ENCODE peak calls at places on chromosomes 16 and 17, in six cellular contexts. E, M, P, R, S and Q are unnamed samples.

GRCh38 chr16:50293041-50293783 is 26.9 kb downstream of the ADCY7 start:
- DNase-seq in P (no peak), M (no peak), E (no peak), S (no peak), R (no peak), Q (no peak)

GRCh38 chr16:51429041-51429440 is 278.0 kb upstream of the SALL1 start:
- DNase-seq in R (no peak), P (no peak), E (no peak), M (no peak), S (no peak), Q (no peak)

GRCh38 chr17:57004944-57005579 is 27.1 kb downstream of the SCPEP1 start:
- DNase-seq in P (peak), S (no peak), M (peak), R (no peak), E (peak), Q (peak)

GRCh38 chr16:85240982-85241924 is 129.0 kb upstream of the CIBAR2 start:
- DNase-seq in P (no peak), M (no peak), S (no peak), R (no peak), E (no peak), Q (peak)

GRCh38 chr16:28616636-28617035 is 6.8 kb upstream of the SULT1A1 start:
- DNase-seq in P (no peak), E (no peak), R (no peak), S (no peak), M (no peak), Q (no peak)

GRCh38 chr17:51743477-51743876 is 415.0 kb downstream of the CA10 start:
- DNase-seq in P (no peak), M (no peak), E (no peak), S (no peak), R (no peak), Q (no peak)

GRCh38 chr17:46053911-46054534 is 55.0 kb downstream of the STH start:
- DNase-seq in E (no peak), S (no peak), M (peak), P (no peak), R (no peak), Q (no peak)

GRCh38 chr16:13994239-13995106 is 74.5 kb downstream of the ERCC4 start:
- DNase-seq in M (no peak), E (no peak), R (no peak), P (no peak), S (peak), Q (no peak)

GRCh38 chr16:30526137-30526822 is at the start of gene ZNF768:
- DNase-seq in E (no peak), S (peak), R (peak), M (peak), P (peak), Q (peak)

GRCh38 chr16:70682239-70683145 is 3.4 kb downstream of the MTSS2 start:
- DNase-seq in M (no peak), P (no peak), E (no peak), R (peak), S (no peak), Q (no peak)

GRCh38 chr17:39082482-39082881 is 69.0 kb downstream of the PLXDC1 start:
- DNase-seq in E (no peak), S (peak), P (no peak), M (no peak), R (no peak), Q (no peak)

GRCh38 chr17:59901604-59902003 is 8.7 kb downstream of the RPS6KB1 start:
- DNase-seq in P (no peak), M (no peak), S (no peak), E (no peak), R (no peak), Q (no peak)

GRCh38 chr16:84839054-84839453 is 19.3 kb downstream of the CRISPLD2 start:
- DNase-seq in M (no peak), S (no peak), R (no peak), P (no peak), E (no peak), Q (no peak)

GRCh38 chr16:53071748-53072301 is 17.0 kb downstream of the CHD9 start:
- DNase-seq in E (no peak), M (no peak), S (peak), R (no peak), P (no peak), Q (no peak)

GRCh38 chr16:11707679-11708197 is 34.9 kb downstream of the TXNDC11 start:
- DNase-seq in M (no peak), E (no peak), R (peak), P (no peak), S (no peak), Q (no peak)

GRCh38 chr17:40097931-40098845 is 2.2 kb downstream of the NR1D1 start:
- DNase-seq in R (peak), M (no peak), E (no peak), P (peak), S (peak), Q (peak)

GRCh38 chr16:17177242-17177967 is 293.4 kb downstream of the XYLT1 start:
- DNase-seq in P (no peak), M (no peak), E (no peak), R (no peak), S (no peak), Q (no peak)

GRCh38 chr17:58387834-58388233 is 29.5 kb downstream of the RNF43 start:
- DNase-seq in R (no peak), S (no peak), M (peak), E (no peak), P (no peak), Q (no peak)

GRCh38 chr17:15027853-15028252 is 237.3 kb downstream of the PMP22 start:
- DNase-seq in E (no peak), P (no peak), S (no peak), R (no peak), M (no peak), Q (no peak)

GRCh38 chr16:87375426-87376135 is 8.0 kb downstream of the FBXO31 start:
- DNase-seq in R (no peak), E (no peak), S (peak), M (no peak), P (no peak), Q (peak)

GRCh38 chr16:2150418-2151187 is 2.2 kb downstream of the RAB26 start:
- DNase-seq in P (no peak), M (peak), R (peak), E (no peak), S (no peak), Q (peak)

GRCh38 chr17:29557085-29557697 is 9.6 kb downstream of the ABHD15 start:
- DNase-seq in R (no peak), M (no peak), E (no peak), S (no peak), P (no peak), Q (no peak)

GRCh38 chr17:31488264-31488981 is 96.9 kb downstream of the RAB11FIP4 start:
- DNase-seq in S (no peak), R (no peak), E (no peak), P (peak), M (no peak), Q (peak)

GRCh38 chr17:48484850-48485249 is 46.0 kb downstream of the HOXB1 start:
- DNase-seq in R (no peak), S (no peak), P (no peak), E (no peak), M (peak), Q (peak)

GRCh38 chr16:69940676-69941075 is 10.5 kb upstream of the CLEC18A start:
- DNase-seq in R (no peak), E (no peak), P (no peak), M (no peak), S (no peak), Q (no peak)

GRCh38 chr16:85126731-85127662 is 14.7 kb upstream of the CIBAR2 start:
- DNase-seq in E (no peak), P (peak), M (no peak), R (no peak), S (peak), Q (no peak)

GRCh38 chr17:65609303-65609702 is 47.9 kb upstream of the AXIN2 start:
- DNase-seq in M (no peak), E (no peak), S (no peak), P (no peak), R (peak), Q (no peak)

GRCh38 chr17:35577826-35578194 is 561 bp downstream of the PEX12 start:
- DNase-seq in R (no peak), S (no peak), E (no peak), P (peak), M (no peak), Q (peak)

GRCh38 chr16:82092711-82093110 is 57.7 kb downstream of the HSD17B2 start:
- DNase-seq in E (no peak), R (no peak), S (no peak), M (no peak), P (no peak), Q (no peak)

GRCh38 chr17:38336838-38337237 is 6.9 kb downstream of the GPR179 start:
- DNase-seq in P (no peak), E (no peak), M (no peak), R (no peak), S (no peak), Q (no peak)

GRCh38 chr16:49833796-49834195 is 22.1 kb downstream of the ZNF423 start:
- DNase-seq in E (no peak), R (no peak), M (no peak), S (no peak), P (no peak), Q (no peak)

GRCh38 chr17:29840884-29841283 is 89.1 kb downstream of the SSH2 start:
- DNase-seq in S (peak), E (no peak), P (no peak), M (no peak), R (no peak), Q (no peak)

GRCh38 chr16:12833939-12834338 is 30.3 kb upstream of the CPPED1 start:
- DNase-seq in M (peak), E (no peak), P (peak), S (no peak), R (peak), Q (no peak)

GRCh38 chr17:45696442-45696841 is 87.7 kb upstream of the CRHR1 start:
- DNase-seq in R (no peak), P (no peak), M (no peak), E (no peak), S (no peak), Q (no peak)

GRCh38 chr17:14307560-14308024 is 6.7 kb downstream of the HS3ST3B1 start:
- DNase-seq in P (no peak), R (peak), S (no peak), E (no peak), M (no peak), Q (no peak)

GRCh38 chr17:78804777-78805176 is 22.7 kb upstream of the CYTH1 start:
- DNase-seq in E (no peak), P (no peak), M (no peak), S (peak), R (no peak), Q (no peak)

GRCh38 chr17:74052993-74053744 is 150.3 kb upstream of the RPL38 start:
- DNase-seq in E (no peak), R (no peak), P (no peak), M (no peak), S (no peak), Q (no peak)

GRCh38 chr16:31323959-31324629 is 30.9 kb upstream of the ITGAX start:
- DNase-seq in E (no peak), S (no peak), M (no peak), P (no peak), R (no peak), Q (no peak)

DNA sequence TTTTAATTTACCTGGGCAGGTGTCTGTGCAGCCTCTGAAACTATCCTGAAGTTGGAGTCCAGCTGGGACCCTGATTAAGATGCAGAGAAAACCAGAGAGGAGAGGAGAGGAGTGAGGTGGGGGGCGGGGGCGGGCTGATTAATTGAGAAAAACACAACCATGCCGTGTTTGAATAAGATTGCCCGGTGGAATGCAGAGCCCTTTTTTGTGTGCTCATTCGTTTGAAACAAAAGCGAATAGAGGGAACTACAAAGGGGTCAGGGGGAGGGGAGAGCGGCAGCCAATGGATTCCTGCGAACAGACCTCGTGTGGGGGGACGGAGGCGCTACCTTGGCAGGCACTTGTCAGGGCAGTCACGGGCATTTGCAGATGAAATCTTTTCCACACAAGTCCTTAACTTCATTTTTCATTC is 355.8 kb downstream of the SOX9 start:
- DNase-seq in R (no peak), P (no peak), S (no peak), E (no peak), M (no peak), Q (no peak)
- TF ChIP-seq MYC in R (no peak), P (no peak), S (no peak), E (no peak), M (no peak), Q (no peak)

GRCh38 chr17:44220211-44221071 is 966 bp upstream of the UBTF start:
- DNase-seq in M (peak), P (peak), S (peak), R (no peak), E (no peak), Q (peak)

GRCh38 chr17:44219126-44219635 is 294 bp downstream of the UBTF start:
- DNase-seq in M (peak), P (peak), E (no peak), R (peak), S (peak), Q (peak)

GRCh38 chr17:44218344-44219125 is 940 bp downstream of the UBTF start:
- DNase-seq in M (peak), R (peak), P (peak), E (no peak), S (peak), Q (peak)

GRCh38 chr17:44221072-44221861 is 1.8 kb upstream of the UBTF start:
- DNase-seq in R (peak), S (peak), M (peak), E (no peak), P (peak), Q (peak)

GRCh38 chr17:44219636-44220210 is at the start of gene UBTF:
- DNase-seq in S (peak), R (peak), M (peak), P (peak), E (no peak), Q (peak)
- H3K4me3 ChIP-seq in S (peak), R (peak), M (peak), P (peak), E (peak), Q (peak)

DNA sequence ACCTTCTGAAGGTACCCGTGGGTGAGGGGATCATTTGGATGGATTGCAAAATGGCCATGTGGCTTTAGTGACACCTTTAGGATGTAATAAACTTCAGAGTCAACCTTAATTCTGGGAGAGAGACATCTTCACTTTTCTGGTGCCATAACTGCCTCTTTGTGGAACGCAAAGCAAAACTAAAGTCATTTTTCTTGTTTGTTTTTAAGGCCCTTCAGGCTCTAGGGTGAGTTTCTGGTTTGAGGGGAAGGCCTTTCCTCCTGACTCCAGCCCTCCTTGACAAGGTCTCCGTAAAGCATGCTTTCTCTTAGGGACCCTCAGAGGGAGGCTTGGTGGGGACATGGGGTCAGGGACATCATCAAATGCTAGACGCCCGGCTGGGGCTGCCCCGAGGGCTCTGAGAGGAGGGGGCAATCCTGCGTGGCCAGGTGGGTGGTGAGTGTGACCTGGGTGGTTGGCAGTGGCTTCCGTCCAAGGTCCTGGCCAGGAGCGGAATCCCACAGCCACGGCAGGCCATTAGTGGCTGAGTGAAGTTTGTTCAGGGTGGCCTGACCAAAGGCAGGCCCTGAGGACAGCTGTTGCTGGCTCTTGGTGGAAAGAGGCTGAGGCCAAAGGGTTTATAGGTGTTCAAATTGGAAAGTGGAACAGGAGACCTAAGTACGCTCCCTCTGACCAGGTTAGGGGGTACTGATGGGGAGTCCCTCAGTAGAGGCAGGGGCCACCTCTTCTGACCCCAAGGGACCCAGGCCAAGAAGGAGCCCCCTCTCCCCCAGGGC is 112.2 kb downstream of the METRNL start:
- DNase-seq in S (no peak), P (no peak), R (no peak), E (no peak), M (no peak), Q (no peak)
- TF ChIP-seq MYC in S (no peak), P (no peak), R (no peak), E (no peak), M (no peak), Q (no peak)

GRCh38 chr17:1725642-1726511 is 1.4 kb downstream of the WDR81 start:
- DNase-seq in R (no peak), E (no peak), P (no peak), M (no peak), S (no peak), Q (no peak)
- H3K4me3 ChIP-seq in R (peak), E (peak), P (peak), M (peak), S (no peak), Q (peak)

GRCh38 chr16:68397710-68398171 is 50.6 kb downstream of the SMPD3 start:
- DNase-seq in E (no peak), M (no peak), P (no peak), S (no peak), R (no peak), Q (no peak)

GRCh38 chr16:68399456-68399855 is 48.9 kb downstream of the SMPD3 start:
- DNase-seq in R (no peak), P (no peak), M (no peak), E (no peak), S (no peak), Q (peak)

GRCh38 chr16:68395167-68395786 is 53.0 kb downstream of the SMPD3 start:
- DNase-seq in M (no peak), E (no peak), R (no peak), S (no peak), P (no peak), Q (no peak)

GRCh38 chr16:68395806-68396205 is 52.5 kb downstream of the SMPD3 start:
- DNase-seq in R (no peak), M (no peak), E (no peak), S (no peak), P (no peak), Q (no peak)

GRCh38 chr16:68396481-68396880 is 51.8 kb downstream of the SMPD3 start:
- DNase-seq in S (peak), P (no peak), M (peak), R (peak), E (no peak), Q (peak)
- TF ChIP-seq MYC in S (no peak), P (no peak), M (no peak), R (no peak), E (no peak), Q (no peak)

GRCh38 chr17:81414751-81415516 is 19.7 kb downstream of the BAHCC1 start:
- DNase-seq in E (no peak), M (no peak), S (no peak), P (no peak), R (no peak), Q (no peak)

GRCh38 chr17:81410852-81411251 is 15.6 kb downstream of the BAHCC1 start:
- DNase-seq in S (no peak), P (no peak), R (no peak), E (no peak), M (no peak), Q (no peak)

GRCh38 chr17:81411305-81411704 is 16.0 kb downstream of the BAHCC1 start:
- DNase-seq in E (no peak), M (no peak), R (no peak), S (no peak), P (no peak), Q (no peak)

GRCh38 chr17:81413497-81414135 is 18.4 kb downstream of the BAHCC1 start:
- DNase-seq in E (no peak), R (no peak), S (no peak), P (no peak), M (no peak), Q (no peak)

DNA sequence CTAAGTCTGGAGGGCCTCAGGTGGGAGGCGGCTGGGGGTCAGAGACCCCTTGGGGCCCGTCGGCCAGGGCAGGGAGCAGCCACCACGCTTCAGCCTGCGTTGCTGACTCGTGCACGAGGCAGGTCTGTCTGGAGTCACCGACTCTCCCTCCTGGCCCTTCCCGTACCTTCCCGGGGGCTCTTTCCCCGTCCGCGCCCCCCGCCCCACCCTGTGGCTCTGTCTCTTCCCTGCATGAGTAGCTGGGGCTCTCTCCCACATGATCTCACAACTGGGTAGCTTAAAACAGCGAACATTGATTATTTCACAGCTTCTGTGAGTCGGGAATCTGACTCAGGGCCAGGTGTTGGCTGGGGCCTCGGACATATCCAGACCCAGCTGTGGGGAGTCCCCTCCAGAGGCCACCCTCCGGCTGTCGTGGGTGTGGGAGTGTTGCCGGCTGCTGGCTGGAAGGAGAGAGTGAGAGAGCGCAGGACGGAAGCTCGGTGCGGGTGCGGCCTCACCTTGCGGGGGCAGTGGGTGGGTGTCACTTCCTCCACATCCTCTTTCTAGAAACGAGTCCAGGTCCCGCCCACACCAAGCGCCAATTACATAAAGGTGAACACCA is 17.3 kb downstream of the BAHCC1 start:
- DNase-seq in P (peak), E (no peak), R (no peak), M (no peak), S (peak), Q (no peak)
- H3K4me3 ChIP-seq in P (no peak), E (no peak), R (no peak), M (no peak), S (no peak), Q (no peak)

GRCh38 chr17:62905233-62905632 is 60.8 kb upstream of the TANC2 start:
- DNase-seq in R (no peak), P (no peak), E (no peak), S (no peak), M (no peak), Q (no peak)
- TF ChIP-seq MYC in R (no peak), P (no peak), E (no peak), S (no peak), M (no peak), Q (no peak)